ENCODE peak calls at places on chromosomes 13 and 19, in five cellular contexts. M is NCI-H1092; B is cardiac fibroblast; G is stimulated activated CD4-positive, alpha-beta T cell treated with anti-CD3 and anti-CD28 coated beads, Interleukin-1b, Interleukin-23, amount 100 ng/mL, for 1 hour; R is HT-29. F is an unnamed sample.

GRCh38 chr19:29858000-29858596 is 46.3 kb downstream of the CCNE1 start:
- DNase-seq in M (no peak), B (no peak), G (no peak), R (peak), F (no peak)

GRCh38 chr19:36449059-36449670 is 30.7 kb upstream of the ZFP82 start:
- DNase-seq in M (no peak), B (no peak), G (no peak), R (no peak), F (no peak)

GRCh38 chr13:110128546-110128945 is 178.4 kb downstream of the COL4A1 start:
- DNase-seq in M (no peak), B (no peak), G (no peak), R (no peak), F (no peak)

GRCh38 chr19:38196245-38196837 is 27.7 kb downstream of the DPF1 start:
- DNase-seq in M (no peak), B (no peak), G (no peak), R (no peak), F (no peak)

GRCh38 chr19:18775586-18776287 is 15.4 kb downstream of the COMP start:
- DNase-seq in M (no peak), B (peak), G (no peak), R (no peak), F (peak)

GRCh38 chr19:5023128-5023571 is 54.2 kb downstream of the KDM4B start:
- DNase-seq in M (no peak), B (no peak), G (no peak), R (no peak), F (no peak)

GRCh38 chr13:46100191-46100877 is 4.5 kb downstream of the CPB2 start:
- DNase-seq in M (no peak), B (peak), G (no peak), R (no peak), F (no peak)

GRCh38 chr19:55472463-55472862 is 4.0 kb upstream of the ZNF628 start:
- DNase-seq in M (no peak), B (peak), G (no peak), R (peak), F (peak)

GRCh38 chr19:17680235-17680722 is 7.9 kb downstream of the UNC13A start:
- DNase-seq in M (no peak), B (peak), G (no peak), R (peak), F (peak)

GRCh38 chr13:112839347-112840105 is 129.5 kb upstream of the MCF2L start:
- DNase-seq in M (no peak), B (peak), G (no peak), R (no peak), F (peak)

GRCh38 chr13:83085186-83085900 is 796.9 kb downstream of the SLITRK1 start:
- DNase-seq in M (no peak), B (peak), G (no peak), R (no peak), F (no peak)

GRCh38 chr13:103517066-103517767 is 451.0 kb upstream of the SLC10A2 start:
- DNase-seq in M (no peak), B (no peak), G (no peak), R (peak), F (no peak)

F was measured in hepatic stellate cell.